ENCODE peak calls at places on chromosomes 6 and 20, in ten cellular contexts. One of them, this sample, is unnamed.

GRCh38 chr6:161745594-161745993 is 471.7 kb upstream of the AGPAT4 start:
- DNase-seq in cardiac muscle cell: no peak
- DNase-seq in left kidney: peak
- DNase-seq in gastrocnemius medialis: no peak
- DNase-seq in effector CD4-positive, alpha-beta T cell: no peak
- DNase-seq in NAMALWA: no peak
- DNase-seq in activated naive CD8-positive, alpha-beta T cell treated with anti-CD3 and anti-CD28 coated beads, Interleukin-2, amount 50 U/mL, for 24 hours: no peak
- DNase-seq in activated CD4-positive, alpha-beta T cell treated with anti-CD3 and anti-CD28 coated beads, Interleukin-2, amount 50 U/mL, for 48 hours: no peak
- DNase-seq in NCI-H69: peak
- DNase-seq in astrocyte of the spinal cord: no peak
- DNase-seq in this sample: no peak

GRCh38 chr20:6976535-6976934 is 209.0 kb downstream of the BMP2 start:
- DNase-seq in activated CD4-positive, alpha-beta T cell treated with anti-CD3 and anti-CD28 coated beads, Interleukin-2, amount 50 U/mL, for 48 hours: no peak
- DNase-seq in left kidney: no peak
- DNase-seq in NCI-H69: peak
- DNase-seq in astrocyte of the spinal cord: no peak
- DNase-seq in activated naive CD8-positive, alpha-beta T cell treated with anti-CD3 and anti-CD28 coated beads, Interleukin-2, amount 50 U/mL, for 24 hours: no peak
- DNase-seq in effector CD4-positive, alpha-beta T cell: no peak
- DNase-seq in NAMALWA: peak
- DNase-seq in cardiac muscle cell: no peak
- DNase-seq in gastrocnemius medialis: no peak
- DNase-seq in this sample: no peak

GRCh38 chr6:42294759-42295158 is 77.1 kb upstream of the MRPS10 start:
- DNase-seq in astrocyte of the spinal cord: peak
- DNase-seq in effector CD4-positive, alpha-beta T cell: no peak
- DNase-seq in NCI-H69: no peak
- DNase-seq in gastrocnemius medialis: no peak
- DNase-seq in activated naive CD8-positive, alpha-beta T cell treated with anti-CD3 and anti-CD28 coated beads, Interleukin-2, amount 50 U/mL, for 24 hours: no peak
- DNase-seq in cardiac muscle cell: peak
- DNase-seq in NAMALWA: no peak
- DNase-seq in left kidney: no peak
- DNase-seq in activated CD4-positive, alpha-beta T cell treated with anti-CD3 and anti-CD28 coated beads, Interleukin-2, amount 50 U/mL, for 48 hours: no peak
- DNase-seq in this sample: no peak

GRCh38 chr20:59377046-59377445 is 76.6 kb downstream of the EDN3 start:
- DNase-seq in activated naive CD8-positive, alpha-beta T cell treated with anti-CD3 and anti-CD28 coated beads, Interleukin-2, amount 50 U/mL, for 24 hours: no peak
- DNase-seq in NCI-H69: no peak
- DNase-seq in effector CD4-positive, alpha-beta T cell: no peak
- DNase-seq in activated CD4-positive, alpha-beta T cell treated with anti-CD3 and anti-CD28 coated beads, Interleukin-2, amount 50 U/mL, for 48 hours: no peak
- DNase-seq in cardiac muscle cell: no peak
- DNase-seq in left kidney: no peak
- DNase-seq in astrocyte of the spinal cord: no peak
- DNase-seq in gastrocnemius medialis: no peak
- DNase-seq in NAMALWA: no peak
- DNase-seq in this sample: no peak

GRCh38 chr6:110682460-110682853 is 132.8 kb downstream of the CDK19 start:
- DNase-seq in effector CD4-positive, alpha-beta T cell: peak
- DNase-seq in NCI-H69: peak
- DNase-seq in left kidney: peak
- DNase-seq in activated naive CD8-positive, alpha-beta T cell treated with anti-CD3 and anti-CD28 coated beads, Interleukin-2, amount 50 U/mL, for 24 hours: peak
- DNase-seq in activated CD4-positive, alpha-beta T cell treated with anti-CD3 and anti-CD28 coated beads, Interleukin-2, amount 50 U/mL, for 48 hours: peak
- DNase-seq in gastrocnemius medialis: peak
- DNase-seq in cardiac muscle cell: peak
- DNase-seq in astrocyte of the spinal cord: peak
- DNase-seq in NAMALWA: peak
- DNase-seq in this sample: peak

GRCh38 chr6:100968934-100969333 is 87.8 kb upstream of the ASCC3 start:
- DNase-seq in activated naive CD8-positive, alpha-beta T cell treated with anti-CD3 and anti-CD28 coated beads, Interleukin-2, amount 50 U/mL, for 24 hours: no peak
- DNase-seq in NAMALWA: peak
- DNase-seq in activated CD4-positive, alpha-beta T cell treated with anti-CD3 and anti-CD28 coated beads, Interleukin-2, amount 50 U/mL, for 48 hours: no peak
- DNase-seq in gastrocnemius medialis: no peak
- DNase-seq in astrocyte of the spinal cord: no peak
- DNase-seq in cardiac muscle cell: no peak
- DNase-seq in NCI-H69: peak
- DNase-seq in effector CD4-positive, alpha-beta T cell: no peak
- DNase-seq in left kidney: no peak
- DNase-seq in this sample: peak

GRCh38 chr6:33298773-33299236 is at the start of gene RGL2:
- DNase-seq in astrocyte of the spinal cord: no peak
- DNase-seq in left kidney: peak
- DNase-seq in NCI-H69: peak
- DNase-seq in cardiac muscle cell: peak
- DNase-seq in activated CD4-positive, alpha-beta T cell treated with anti-CD3 and anti-CD28 coated beads, Interleukin-2, amount 50 U/mL, for 48 hours: peak
- DNase-seq in gastrocnemius medialis: peak
- DNase-seq in NAMALWA: no peak
- DNase-seq in activated naive CD8-positive, alpha-beta T cell treated with anti-CD3 and anti-CD28 coated beads, Interleukin-2, amount 50 U/mL, for 24 hours: peak
- DNase-seq in effector CD4-positive, alpha-beta T cell: peak
- DNase-seq in this sample: peak

GRCh38 chr20:19851863-19852262 is 93.8 kb downstream of the RIN2 start:
- DNase-seq in NCI-H69: no peak
- DNase-seq in activated naive CD8-positive, alpha-beta T cell treated with anti-CD3 and anti-CD28 coated beads, Interleukin-2, amount 50 U/mL, for 24 hours: no peak
- DNase-seq in activated CD4-positive, alpha-beta T cell treated with anti-CD3 and anti-CD28 coated beads, Interleukin-2, amount 50 U/mL, for 48 hours: no peak
- DNase-seq in effector CD4-positive, alpha-beta T cell: no peak
- DNase-seq in cardiac muscle cell: no peak
- DNase-seq in left kidney: no peak
- DNase-seq in NAMALWA: no peak
- DNase-seq in astrocyte of the spinal cord: no peak
- DNase-seq in gastrocnemius medialis: no peak
- DNase-seq in this sample: no peak

This sample was measured in BE2C.